ENCODE peak calls at places on chromosomes 5 and 9, in four cellular contexts. G, W, F and O are unnamed samples.

GRCh38 chr5:80591352-80591751 is 21.3 kb upstream of the ANKRD34B start:
- DNase-seq in G (no peak), W (no peak), F (no peak), O (no peak)

GRCh38 chr9:35481347-35481975 is 8.4 kb upstream of the RUSC2 start:
- DNase-seq in G (peak; percentile 54), W (no peak), F (peak; percentile 32), O (peak; percentile 78)

GRCh38 chr9:121738969-121739368 is 87.5 kb downstream of the DAB2IP start:
- DNase-seq in G (peak; percentile 62), W (no peak), F (no peak), O (no peak)

GRCh38 chr5:178222292-178222691 is 10.3 kb downstream of the PHYKPL start:
- DNase-seq in G (no peak), W (no peak), F (no peak), O (no peak)

GRCh38 chr5:1521671-1522600 is 1.8 kb downstream of the LPCAT1 start:
- DNase-seq in G (peak; percentile 21), W (no peak), F (no peak), O (peak; percentile 58)

GRCh38 chr5:72271696-72272095 is 48.3 kb downstream of the MRPS27 start:
- DNase-seq in G (no peak), W (no peak), F (no peak), O (no peak)

GRCh38 chr9:138077126-138077525 is 199.5 kb downstream of the CACNA1B start:
- DNase-seq in G (no peak), W (no peak), F (no peak), O (no peak)

GRCh38 chr9:3419892-3420291 is 105.9 kb downstream of the RFX3 start:
- DNase-seq in G (no peak), W (no peak), F (no peak), O (no peak)

GRCh38 chr5:62504129-62504528 is 74.5 kb upstream of the LRRC70 start:
- DNase-seq in G (no peak), W (no peak), F (no peak), O (no peak)

GRCh38 chr9:27151693-27152397 is 42.8 kb downstream of the TEK start:
- DNase-seq in G (no peak), W (no peak), F (no peak), O (no peak)

GRCh38 chr9:80885894-80886293 is 803.5 kb downstream of the TLE1 start:
- DNase-seq in G (no peak), W (peak; percentile 7), F (no peak), O (peak; percentile 52)

GRCh38 chr5:151020304-151021031 is at the start of gene GPX3:
- DNase-seq in G (peak; percentile 92), W (peak; percentile 49), F (no peak), O (peak; percentile 94)

GRCh38 chr5:57642066-57642465 is 159.5 kb upstream of the ACTBL2 start:
- DNase-seq in G (no peak), W (no peak), F (no peak), O (peak; percentile 11)

GRCh38 chr9:13278368-13279246 is 885 bp downstream of the MPDZ start:
- DNase-seq in G (peak; percentile 37), W (peak; percentile 9), F (peak; percentile 36), O (peak; percentile 67)

GRCh38 chr9:125405938-125406811 is 144.5 kb downstream of the GAPVD1 start:
- DNase-seq in G (peak; percentile 46), W (no peak), F (peak; percentile 75), O (no peak)

DNA sequence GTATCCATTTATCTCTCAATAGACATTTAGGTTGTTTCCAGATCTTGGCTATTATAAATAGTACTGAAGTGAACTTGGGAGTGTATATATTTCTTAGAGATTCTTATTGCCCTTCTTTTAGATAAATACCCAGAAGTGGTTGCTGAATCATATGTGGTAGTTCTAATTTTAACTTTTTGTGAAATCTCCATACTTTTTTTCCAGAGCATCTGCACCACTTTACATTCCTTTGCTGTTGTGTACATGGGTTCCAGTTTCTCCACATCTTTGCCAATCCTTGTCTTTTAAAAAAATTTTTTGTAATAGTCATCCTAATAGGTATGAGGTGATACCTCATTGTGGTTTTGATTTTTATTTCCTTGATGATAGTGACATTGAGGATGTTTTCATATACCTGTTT is 303.7 kb downstream of the CCDC171 start:
- DNase-seq in G (no peak), W (no peak), F (no peak), O (no peak)
- H3K27ac ChIP-seq in G (no peak overlapping the region), W (no peak overlapping the region), F (no peak overlapping the region), O (no peak overlapping the region)

DNA sequence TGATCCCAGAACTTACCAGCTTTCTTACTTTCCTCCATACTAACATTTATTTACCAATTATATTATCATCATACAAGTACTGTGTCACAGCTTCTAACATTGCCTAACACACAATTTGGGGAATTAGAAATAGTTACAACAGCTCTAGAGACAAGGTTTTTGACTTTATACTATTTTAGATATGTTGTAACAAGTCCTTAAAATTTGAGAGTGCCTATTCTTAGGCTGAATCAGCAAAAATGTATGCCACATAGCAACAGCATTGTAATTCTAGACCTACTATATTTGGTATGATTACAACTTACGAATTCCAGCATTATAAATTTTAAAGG is 431.8 kb upstream of the RGMB start:
- DNase-seq in G (no peak), W (no peak), F (no peak), O (no peak)
- TF ChIP-seq CREB1 in G (no peak), W (no peak), F (no peak), O (no peak)

GRCh38 chr5:133612021-133612860 is at the start of gene FSTL4:
- DNase-seq in G (no peak), W (no peak), F (no peak), O (peak; percentile 75)

GRCh38 chr5:133611357-133612020 is 852 bp downstream of the FSTL4 start:
- DNase-seq in G (no peak), W (no peak), F (no peak), O (peak; percentile 52)

GRCh38 chr5:133613184-133613583 is 843 bp upstream of the FSTL4 start:
- DNase-seq in G (no peak), W (no peak), F (no peak), O (no peak)

GRCh38 chr5:133613743-133614142 is 1.4 kb upstream of the FSTL4 start:
- DNase-seq in G (no peak), W (no peak), F (no peak), O (no peak)

DNA sequence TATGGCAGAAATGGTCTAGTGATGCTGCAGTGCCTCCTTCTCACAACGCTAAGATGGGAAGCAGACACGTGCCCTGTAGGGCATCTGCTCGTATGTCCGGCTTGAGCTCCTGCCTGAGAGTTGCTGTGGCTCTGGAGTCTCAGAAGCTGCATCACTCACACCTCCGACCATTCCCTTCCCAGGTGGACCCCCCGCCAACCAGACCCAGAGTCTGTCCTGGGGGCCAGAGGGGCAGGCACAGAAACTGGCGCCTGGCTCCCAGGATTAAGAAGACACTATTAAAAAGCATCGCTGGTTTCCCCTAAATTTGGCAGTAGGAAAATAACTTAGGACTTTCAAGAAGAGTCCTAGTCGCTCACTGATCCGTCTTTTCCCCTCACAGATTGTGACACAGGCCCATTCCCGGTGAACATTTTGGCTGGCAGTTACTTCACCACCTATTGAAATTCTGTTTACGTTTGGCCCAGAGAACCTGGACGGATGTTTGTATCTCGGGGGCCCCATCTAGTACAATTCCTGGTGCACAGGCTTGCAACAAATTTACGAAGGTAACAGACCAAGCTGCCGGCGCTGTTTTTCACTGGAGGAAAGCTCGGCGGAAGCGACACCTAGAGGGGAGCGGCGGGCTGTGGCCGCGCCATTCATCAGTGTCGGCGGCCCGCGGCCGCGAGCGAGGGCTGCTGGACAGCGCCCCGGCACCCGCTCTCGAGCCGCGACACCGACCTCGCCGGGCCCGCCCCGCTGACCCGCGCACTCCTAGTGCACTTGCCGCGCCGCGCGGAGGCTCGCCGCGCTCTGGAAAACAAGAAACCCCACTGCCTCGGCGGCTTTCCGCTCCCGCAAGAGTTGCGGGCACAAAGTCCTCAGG is 1.6 kb downstream of the FSTL4 start:
- DNase-seq in G (peak; percentile 23), W (no peak), F (peak; percentile 45), O (peak; percentile 91)
- H2AFZ ChIP-seq in G (no peak overlapping the region), W (peak overlapping the region; percentile 48), F (no peak overlapping the region), O (peak overlapping the region; percentile 95)

GRCh38 chr5:124576848-124577409 is 169.5 kb downstream of the ZNF608 start:
- DNase-seq in G (no peak), W (no peak), F (no peak), O (no peak)
- H3K27ac ChIP-seq in G (no peak overlapping the region), W (no peak overlapping the region), F (no peak overlapping the region), O (no peak overlapping the region)

GRCh38 chr5:142221091-142221860 is 103.5 kb downstream of the SPRY4 start:
- DNase-seq in G (peak; percentile 89), W (no peak), F (no peak), O (no peak)
- TF ChIP-seq CREB1 in G (no peak), W (no peak), F (no peak), O (no peak)

DNA sequence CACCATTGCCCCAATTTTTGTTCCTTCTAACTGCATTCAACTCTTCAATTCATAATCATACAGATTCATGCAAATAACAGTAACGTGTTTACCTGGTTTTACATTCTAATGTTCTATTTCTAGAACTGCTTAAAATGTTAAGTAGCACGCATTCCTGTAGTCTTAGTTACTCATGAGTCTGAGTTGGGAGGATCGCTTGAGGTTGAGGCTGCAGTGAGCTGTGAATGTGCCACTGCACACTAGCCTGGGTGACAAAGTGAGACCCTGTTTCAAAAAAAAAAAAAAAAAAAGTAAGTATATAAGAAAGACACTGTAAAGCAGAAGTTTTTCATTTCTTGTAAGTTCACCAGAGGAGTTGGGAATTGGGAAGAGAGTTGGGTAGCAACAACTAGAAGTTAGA is 105.9 kb downstream of the F2RL2 start:
- DNase-seq in G (no peak), W (no peak), F (no peak), O (no peak)
- H2AFZ ChIP-seq in G (no peak overlapping the region), W (no peak overlapping the region), F (no peak overlapping the region), O (no peak overlapping the region)